ENCODE peak calls at places on chromosomes 7 and 10, in nine cellular contexts. P is suprapubic skin, A is Panc1, S is stomach, K is upper lobe of left lung, D is GM23338, X is sigmoid colon, R is transverse colon, Y is HCT116. C is an unnamed sample.
A peak's percentile ranks its signal among the peaks of the same experiment; 100 is the strongest.

GRCh38 chr10:100328198-100328597 is 1.8 kb downstream of the PKD2L1 start:
- DNase-seq in K (no peak), D (no peak), Y (no peak), A (no peak), S (no peak), X (no peak), R (no peak), P (no peak), C (no peak)

GRCh38 chr10:93498196-93498595 is 1.8 kb downstream of the CEP55 start:
- DNase-seq in Y (no peak), S (no peak), X (no peak), K (no peak), P (no peak), R (no peak), D (no peak), A (no peak), C (no peak)

GRCh38 chr7:43834463-43835251 is 34.7 kb downstream of the MRPS24 start:
- DNase-seq in K (no peak), Y (no peak), R (no peak), X (no peak), D (no peak), P (no peak), A (no peak), S (no peak), C (no peak)

GRCh38 chr7:76129366-76129765 is 72.3 kb upstream of the SRRM3 start:
- DNase-seq in A (no peak), D (no peak), K (no peak), Y (no peak), R (no peak), X (no peak), S (no peak), P (no peak), C (no peak)

GRCh38 chr10:114753126-114753525 is 68.5 kb upstream of the FHIP2A start:
- DNase-seq in S (no peak), K (no peak), P (no peak), Y (no peak), R (no peak), D (no peak), X (no peak), A (no peak), C (no peak)

GRCh38 chr10:104309980-104310978 is 28.0 kb downstream of the ITPRIP start:
- DNase-seq in A (no peak), S (peak; percentile 66), R (no peak), Y (no peak), K (no peak), P (peak; percentile 79), X (peak; percentile 67), D (no peak), C (no peak)

GRCh38 chr7:145665499-145666258 is 450.9 kb upstream of the CNTNAP2 start:
- DNase-seq in P (no peak), K (no peak), S (no peak), R (no peak), X (no peak), D (no peak), A (no peak), Y (no peak), C (no peak)

GRCh38 chr10:35946556-35946955 is 304.5 kb upstream of the FZD8 start:
- DNase-seq in X (no peak), S (no peak), P (no peak), K (no peak), Y (no peak), D (no peak), R (no peak), A (no peak), C (no peak)

GRCh38 chr7:120550494-120551048 is 277.6 kb downstream of the KCND2 start:
- DNase-seq in A (no peak), D (peak; percentile 33), R (no peak), K (no peak), P (no peak), Y (no peak), S (no peak), X (no peak), C (peak; percentile 94)

GRCh38 chr7:136870799-136871487 is 2.5 kb downstream of the CHRM2 start:
- DNase-seq in A (no peak), Y (no peak), P (no peak), X (peak; percentile 64), R (no peak), S (no peak), K (peak; percentile 73), D (peak; percentile 51), C (no peak)

GRCh38 chr10:69413221-69413865 is 3.4 kb downstream of the TACR2 start:
- DNase-seq in P (peak; percentile 87), K (no peak), X (peak; percentile 94), R (peak; percentile 63), A (no peak), Y (peak; percentile 34), S (peak; percentile 66), D (peak; percentile 95), C (no peak)

GRCh38 chr10:43203491-43204393 is 63.1 kb downstream of the RASGEF1A start:
- DNase-seq in A (peak; percentile 38), Y (peak; percentile 58), K (peak; percentile 89), X (peak; percentile 61), D (peak; percentile 77), R (no peak), P (peak; percentile 78), S (peak; percentile 24), C (no peak)

GRCh38 chr10:65024886-65025285 is 1503.7 kb downstream of the REEP3 start:
- DNase-seq in P (no peak), Y (no peak), K (no peak), D (no peak), X (no peak), S (no peak), R (no peak), A (no peak), C (no peak)

GRCh38 chr7:157854066-157854891 is 517.5 kb downstream of the DNAJB6 start:
- DNase-seq in P (no peak), D (no peak), Y (no peak), S (peak; percentile 43), R (peak; percentile 55), X (peak; percentile 82), A (no peak), K (peak; percentile 77), C (no peak)

GRCh38 chr10:5314866-5315265 is 49.9 kb upstream of the UCN3 start:
- DNase-seq in Y (no peak), A (no peak), K (no peak), D (no peak), P (no peak), S (no peak), X (no peak), R (no peak), C (no peak)

GRCh38 chr7:151692721-151693120 is 173.0 kb upstream of the RHEB start:
- DNase-seq in R (no peak), A (no peak), S (no peak), Y (no peak), K (no peak), D (no peak), P (no peak), X (no peak), C (no peak)

GRCh38 chr7:151693140-151693539 is 173.4 kb upstream of the RHEB start:
- DNase-seq in S (no peak), R (no peak), P (no peak), X (no peak), Y (no peak), A (no peak), D (no peak), K (no peak), C (no peak)

GRCh38 chr7:151694828-151695580 is 175.3 kb upstream of the RHEB start:
- DNase-seq in P (no peak), D (no peak), A (no peak), R (no peak), S (no peak), X (peak; percentile 78), K (no peak), Y (no peak), C (no peak)

GRCh38 chr7:151695856-151696555 is 176.3 kb upstream of the RHEB start:
- DNase-seq in Y (no peak), A (no peak), X (no peak), S (no peak), P (no peak), D (no peak), K (no peak), R (no peak), C (no peak)

GRCh38 chr7:151694441-151694827 is 174.7 kb upstream of the RHEB start:
- DNase-seq in X (no peak), P (no peak), D (no peak), Y (no peak), S (no peak), A (no peak), K (no peak), R (no peak), C (no peak)
- H3K27ac ChIP-seq in X (no peak overlapping the region), P (peak overlapping the region; percentile 55), D (no peak overlapping the region), Y (no peak overlapping the region), S (peak overlapping the region; percentile 43), A (peak overlapping the region; percentile 71), K (peak overlapping the region; percentile 13), R (no peak overlapping the region), C (no peak overlapping the region)

GRCh38 chr7:130668258-130669050 is at the start of gene COPG2:
- DNase-seq in R (peak; percentile 89), D (peak; percentile 96), X (peak; percentile 88), K (peak; percentile 97), Y (peak; percentile 62), S (peak; percentile 89), P (peak; percentile 84), A (peak; percentile 35), C (no peak)
- TF ChIP-seq POLR2AphosphoS5 in R (no peak), D (peak; percentile 91), X (peak; percentile 76), K (peak; percentile 52), Y (peak; percentile 90), S (peak; percentile 67), P (no peak), A (peak; percentile 77), C (peak; percentile 86)

DNA sequence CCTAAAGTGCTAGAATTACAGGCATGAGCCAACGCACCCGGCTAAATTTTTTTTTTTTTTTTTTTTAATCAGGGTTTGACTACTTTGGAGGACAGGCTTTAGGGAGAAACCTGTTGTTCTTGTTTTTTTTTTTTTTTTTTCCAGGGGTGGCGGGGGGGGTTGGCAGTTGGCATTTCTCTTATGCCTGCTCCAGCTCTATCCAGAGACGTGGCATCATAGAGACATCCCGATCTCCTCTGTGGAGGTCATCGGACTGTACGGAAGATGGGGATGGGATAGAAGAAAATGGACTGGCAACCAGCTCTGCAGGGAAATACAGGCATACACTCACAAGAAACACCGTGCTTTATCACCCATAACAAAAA is 130.8 kb downstream of the PRPF18 start:
- DNase-seq in D (no peak), Y (no peak), X (no peak), S (no peak), P (no peak), R (no peak), K (no peak), A (no peak), C (no peak)
- H3K4me3 ChIP-seq in D (no peak overlapping the region), Y (no peak overlapping the region), X (no peak overlapping the region), S (peak overlapping the region; percentile 33), P (peak overlapping the region; percentile 51), R (peak overlapping the region; percentile 20), K (peak overlapping the region; percentile 46), A (peak overlapping the region; percentile 15), C (peak overlapping the region; percentile 72)

DNA sequence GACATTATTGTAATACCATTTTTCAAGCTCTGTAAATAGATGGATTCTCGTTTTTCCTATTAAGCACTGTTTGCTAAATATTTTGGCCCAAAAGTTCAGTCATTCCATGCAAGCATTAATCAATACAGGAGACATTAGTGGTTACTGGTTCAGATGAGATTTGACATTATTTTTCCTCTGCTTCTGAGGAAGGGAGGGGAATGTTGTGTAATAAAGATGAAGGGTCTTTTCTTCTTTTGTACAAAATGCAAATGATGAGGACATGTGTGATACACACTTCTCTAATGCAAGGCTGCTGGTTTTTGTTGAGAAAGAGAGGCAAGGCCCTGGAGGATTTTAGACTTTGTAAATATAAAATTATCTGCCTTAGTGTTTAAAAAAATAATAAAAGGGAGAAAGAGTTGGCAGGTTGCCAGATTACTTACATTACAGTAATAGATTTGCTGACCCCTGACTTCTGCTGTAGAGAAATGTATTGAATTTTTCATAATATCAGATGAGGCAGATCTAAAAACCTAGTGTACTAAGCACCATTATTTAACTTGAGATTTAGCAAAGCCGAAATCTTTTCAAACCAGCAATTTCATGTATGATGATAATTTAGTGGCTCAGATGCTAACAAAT is 179.9 kb downstream of the ARID5B start:
- DNase-seq in S (no peak), A (no peak), K (no peak), P (no peak), D (no peak), R (no peak), Y (no peak), X (no peak), C (no peak)
- H3K27ac ChIP-seq in S (peak overlapping the region; percentile 86), A (peak overlapping the region; percentile 84), K (no peak overlapping the region), P (peak overlapping the region; percentile 88), D (no peak overlapping the region), R (peak overlapping the region; percentile 88), Y (no peak overlapping the region), X (peak overlapping the region; percentile 77), C (peak overlapping the region; percentile 97)

C was measured in SK-N-MC.